ENCODE peak calls at places on chromosome 10, in six cellular contexts. C is stomach, T is endothelial cell of umbilical vein, M is Panc1, W is prostate gland, S is sigmoid colon. O is an unnamed sample.

GRCh38 chr10:128596906-128597305 is 470.7 kb upstream of the MKI67 start:
- DNase-seq in C (no peak), T (no peak), M (no peak), W (no peak), S (no peak), O (no peak)

GRCh38 chr10:96334888-96335526 is 23.8 kb downstream of the OPALIN start:
- DNase-seq in C (no peak), T (peak; percentile 50), M (peak; percentile 35), W (peak; percentile 14), S (no peak), O (no peak)

GRCh38 chr10:99421233-99421739 is 9.1 kb downstream of the GOT1 start:
- DNase-seq in C (no peak), T (no peak), M (no peak), W (no peak), S (no peak), O (no peak)

GRCh38 chr10:127577376-127577775 is 28.3 kb downstream of the NPS start:
- DNase-seq in C (no peak), T (no peak), M (no peak), W (no peak), S (no peak), O (no peak)

GRCh38 chr10:77553966-77554365 is 83.6 kb downstream of the KCNMA1 start:
- DNase-seq in C (no peak), T (no peak), M (no peak), W (no peak), S (no peak), O (no peak)

GRCh38 chr10:29127037-29127436 is 161.8 kb upstream of the LYZL1 start:
- DNase-seq in C (no peak), T (no peak), M (no peak), W (no peak), S (no peak), O (no peak)

GRCh38 chr10:30510184-30510931 is 76.4 kb downstream of the MAP3K8 start:
- DNase-seq in C (no peak), T (no peak), M (no peak), W (peak; percentile 13), S (peak; percentile 75), O (peak; percentile 23)

GRCh38 chr10:132482090-132482489 is 55.5 kb upstream of the INPP5A start:
- DNase-seq in C (no peak), T (peak; percentile 17), M (no peak), W (no peak), S (peak; percentile 90), O (no peak)

GRCh38 chr10:30963994-30964930 is 67.4 kb downstream of the ZNF438 start:
- DNase-seq in C (no peak), T (peak; percentile 81), M (no peak), W (no peak), S (no peak), O (no peak)

GRCh38 chr10:5775705-5776104 is 37.5 kb downstream of the GDI2 start:
- DNase-seq in C (peak; percentile 32), T (no peak), M (no peak), W (no peak), S (no peak), O (no peak)

GRCh38 chr10:118501171-118501570 is 94.3 kb downstream of the PRLHR start:
- DNase-seq in C (no peak), T (no peak), M (no peak), W (no peak), S (no peak), O (no peak)

GRCh38 chr10:121099601-121100000 is 248.4 kb downstream of the WDR11 start:
- DNase-seq in C (no peak), T (no peak), M (no peak), W (no peak), S (no peak), O (no peak)

GRCh38 chr10:91901784-91902677 is 7.3 kb downstream of the FGFBP3 start:
- DNase-seq in C (peak; percentile 49), T (peak; percentile 97), M (peak; percentile 93), W (peak; percentile 36), S (no peak), O (no peak)

GRCh38 chr10:47146571-47146970 is 153.4 kb upstream of the GDF10 start:
- DNase-seq in C (no peak), T (no peak), M (no peak), W (peak; percentile 34), S (no peak), O (no peak)

GRCh38 chr10:132521466-132522102 is 16.0 kb upstream of the INPP5A start:
- DNase-seq in C (no peak), T (no peak), M (no peak), W (no peak), S (peak; percentile 65), O (no peak)

GRCh38 chr10:104416851-104417250 is 63.2 kb downstream of the CFAP58 start:
- DNase-seq in C (no peak), T (no peak), M (no peak), W (no peak), S (no peak), O (no peak)

GRCh38 chr10:132421377-132422168 is 24.6 kb downstream of the PWWP2B start:
- DNase-seq in C (peak; percentile 90), T (no peak), M (no peak), W (peak; percentile 78), S (peak; percentile 92), O (no peak)

GRCh38 chr10:60032723-60033122 is 126.4 kb upstream of the CCDC6 start:
- DNase-seq in C (peak; percentile 55), T (peak; percentile 56), M (peak; percentile 38), W (peak; percentile 71), S (no peak), O (no peak)

DNA sequence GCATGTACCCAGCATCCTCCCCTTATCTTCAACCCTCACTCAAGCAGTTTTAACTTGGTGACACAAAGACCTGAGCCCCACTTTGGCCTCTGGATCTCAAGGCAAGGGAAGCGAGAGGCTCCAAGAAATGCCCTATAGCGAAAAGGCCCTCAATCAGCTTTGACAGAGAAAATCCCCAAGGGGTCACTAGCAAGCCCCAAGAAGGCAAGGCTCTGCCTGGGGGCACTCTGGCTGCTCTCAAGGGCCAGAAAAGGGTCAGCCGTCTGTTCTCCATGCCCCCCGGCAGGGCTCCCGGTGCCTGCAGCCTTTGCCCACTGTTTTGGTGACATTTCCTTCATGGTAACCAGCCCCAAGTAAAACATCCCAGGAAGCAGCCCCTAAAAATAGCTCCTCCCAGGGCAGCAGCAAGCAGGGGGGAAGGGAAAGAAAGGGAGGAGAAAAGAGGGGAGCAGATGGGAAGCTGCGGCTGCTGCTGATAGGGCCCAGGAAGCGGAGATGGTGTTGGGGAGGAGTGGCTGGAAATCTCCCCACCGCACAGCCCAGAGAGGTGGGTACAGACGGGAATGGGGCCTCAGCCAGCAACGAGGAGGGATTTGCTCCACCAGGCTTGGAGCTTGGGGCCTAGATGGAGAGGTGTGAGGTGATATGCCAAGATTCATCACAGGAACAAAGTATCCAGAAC is 7.1 kb downstream of the CAMK2G start:
- DNase-seq in C (no peak), T (no peak), M (no peak), W (no peak), S (peak; percentile 81), O (no peak)
- TF ChIP-seq POLR2AphosphoS5 in C (no peak), T (no peak), M (no peak), W (no peak), S (no peak), O (no peak)

DNA sequence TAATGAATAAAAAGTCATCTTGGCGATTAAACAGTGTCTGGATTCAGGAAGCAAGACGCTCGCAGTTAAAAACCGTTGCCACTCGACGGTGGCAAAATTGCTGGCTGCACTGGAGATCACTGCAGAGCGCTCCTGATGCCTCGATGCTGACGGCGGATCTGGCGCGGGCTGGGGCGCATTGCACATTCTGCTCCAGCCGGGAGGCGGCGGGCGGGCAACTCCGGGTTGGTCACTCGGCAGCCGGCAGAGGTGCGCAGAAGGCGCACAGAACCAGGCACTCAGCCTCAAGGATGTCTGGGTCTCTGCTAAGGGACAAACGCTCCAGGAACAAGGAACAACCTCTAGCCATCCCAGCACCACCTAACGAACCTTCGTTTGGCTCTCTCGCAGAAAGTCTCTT is 254.5 kb downstream of the OTUD1 start:
- DNase-seq in C (no peak), T (no peak), M (no peak), W (peak; percentile 15), S (no peak), O (no peak)
- TF ChIP-seq POLR2AphosphoS5 in C (no peak), T (no peak), M (no peak), W (no peak), S (no peak), O (no peak)

DNA sequence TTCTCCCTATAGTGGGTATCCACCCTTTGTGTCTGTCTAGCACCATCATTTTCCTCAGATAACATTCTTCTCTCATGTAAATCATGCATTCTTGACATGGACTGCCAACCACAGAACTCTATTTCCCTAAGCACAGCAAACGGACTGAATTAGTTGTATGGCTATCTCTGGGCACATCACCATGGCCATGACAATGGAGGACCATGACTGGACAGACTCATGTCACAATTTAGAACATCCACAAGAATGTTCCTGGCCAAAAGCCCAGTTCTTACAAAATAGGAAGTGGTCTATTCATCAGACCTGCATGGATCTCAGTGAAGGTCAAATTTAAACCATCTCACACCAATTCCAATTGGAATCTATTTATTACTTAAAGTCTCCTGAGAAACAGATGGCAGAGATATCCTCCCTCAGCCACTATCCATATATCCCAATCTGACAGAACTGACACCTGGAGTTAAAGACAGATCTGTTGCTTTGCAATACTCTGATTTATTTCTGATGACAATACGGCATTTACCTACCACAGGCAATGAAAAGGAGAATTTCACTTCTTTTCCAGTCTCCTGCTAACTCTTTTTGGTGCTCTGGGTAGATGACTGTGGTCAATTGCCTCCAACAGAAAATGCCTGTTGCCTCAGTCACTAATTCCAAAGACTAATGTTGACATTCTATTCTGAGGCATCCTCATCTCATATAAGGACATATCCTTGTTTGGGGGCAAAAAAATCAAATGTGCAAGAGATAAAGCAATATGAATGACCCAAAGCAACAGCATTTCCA is 254.8 kb downstream of the HTR7 start:
- DNase-seq in C (no peak), T (no peak), M (no peak), W (no peak), S (no peak), O (no peak)
- TF ChIP-seq POLR2AphosphoS5 in C (no peak), T (no peak), M (no peak), W (no peak), S (no peak), O (no peak)

GRCh38 chr10:108411181-108411580 is 1246.7 kb upstream of the SORCS1 start:
- DNase-seq in C (no peak), T (no peak), M (no peak), W (no peak), S (no peak), O (no peak)
- TF ChIP-seq POLR2AphosphoS5 in C (no peak), T (no peak), M (no peak), W (no peak), S (no peak), O (no peak)

DNA sequence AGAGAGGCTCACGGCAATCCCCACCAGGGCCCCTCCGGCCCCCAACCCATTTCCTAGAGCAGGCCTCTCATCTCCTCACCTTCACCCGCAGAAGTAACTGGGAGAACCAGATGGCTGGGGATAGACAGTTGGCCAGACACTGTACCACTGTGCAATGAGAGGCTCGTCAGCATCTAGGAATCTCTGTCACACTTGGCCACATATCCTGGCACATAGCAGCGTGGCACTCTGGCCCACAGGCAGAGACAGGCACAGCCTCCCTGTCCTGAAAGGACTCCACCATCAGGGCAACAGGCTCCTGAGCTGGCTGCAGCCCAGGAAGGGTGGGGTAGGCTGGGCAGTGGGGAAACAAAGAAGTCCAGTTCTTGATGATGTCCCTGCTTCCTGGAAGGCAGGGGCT is 45.8 kb downstream of the C10orf143 start:
- DNase-seq in C (no peak), T (no peak), M (no peak), W (no peak), S (no peak), O (no peak)
- TF ChIP-seq POLR2AphosphoS5 in C (no peak), T (no peak), M (no peak), W (no peak), S (no peak), O (no peak)

GRCh38 chr10:122468923-122469781 is 7.8 kb downstream of the HTRA1 start:
- DNase-seq in C (no peak), T (peak; percentile 64), M (peak; percentile 74), W (no peak), S (no peak), O (no peak)
- TF ChIP-seq POLR2AphosphoS5 in C (peak; percentile 62), T (no peak), M (no peak), W (no peak), S (peak; percentile 77), O (no peak)